ENCODE peak calls at places on chromosomes 1 and 21, in six cellular contexts. One of them, this sample, is unnamed.

GRCh38 chr1:192904438-192904895 is 95.6 kb downstream of the RGS2 start:
- DNase-seq in psoas muscle: no peak
- DNase-seq in Calu3: peak; percentile 10
- DNase-seq in aorta: no peak
- DNase-seq in lung microvascular endothelial cell: peak; percentile 24
- DNase-seq in HEK293T: no peak
- DNase-seq in this sample: no peak

GRCh38 chr1:1098656-1099425 is 17.0 kb downstream of the C1orf159 start:
- DNase-seq in HEK293T: no peak
- DNase-seq in lung microvascular endothelial cell: no peak
- DNase-seq in aorta: no peak
- DNase-seq in psoas muscle: no peak
- DNase-seq in Calu3: no peak
- DNase-seq in this sample: no peak

GRCh38 chr1:169128565-169128964 is 22.1 kb downstream of the ATP1B1 start:
- DNase-seq in Calu3: no peak
- DNase-seq in psoas muscle: no peak
- DNase-seq in aorta: no peak
- DNase-seq in lung microvascular endothelial cell: no peak
- DNase-seq in HEK293T: no peak
- DNase-seq in this sample: no peak

GRCh38 chr1:102693345-102693744 is 415.0 kb downstream of the COL11A1 start:
- DNase-seq in Calu3: no peak
- DNase-seq in HEK293T: no peak
- DNase-seq in aorta: no peak
- DNase-seq in psoas muscle: no peak
- DNase-seq in lung microvascular endothelial cell: no peak
- DNase-seq in this sample: no peak

GRCh38 chr1:30320581-30320890 is 402.8 kb downstream of the MATN1 start:
- DNase-seq in Calu3: no peak
- DNase-seq in psoas muscle: no peak
- DNase-seq in HEK293T: no peak
- DNase-seq in lung microvascular endothelial cell: no peak
- DNase-seq in aorta: peak; percentile 54
- DNase-seq in this sample: no peak

GRCh38 chr1:81799939-81800740 is 594 bp upstream of the ADGRL2 start:
- DNase-seq in psoas muscle: peak; percentile 54
- DNase-seq in Calu3: peak; percentile 58
- DNase-seq in lung microvascular endothelial cell: peak; percentile 53
- DNase-seq in aorta: peak; percentile 79
- DNase-seq in HEK293T: peak; percentile 65
- DNase-seq in this sample: no peak

GRCh38 chr1:219670426-219671149 is 57.7 kb upstream of the ZC3H11B start:
- DNase-seq in Calu3: no peak
- DNase-seq in lung microvascular endothelial cell: peak; percentile 1
- DNase-seq in psoas muscle: no peak
- DNase-seq in aorta: no peak
- DNase-seq in HEK293T: no peak
- DNase-seq in this sample: no peak

GRCh38 chr21:35925497-35925896 is 134.8 kb downstream of the SETD4 start:
- DNase-seq in aorta: no peak
- DNase-seq in lung microvascular endothelial cell: peak; percentile 63
- DNase-seq in psoas muscle: peak; percentile 17
- DNase-seq in HEK293T: no peak
- DNase-seq in Calu3: peak; percentile 65
- DNase-seq in this sample: no peak

GRCh38 chr1:235642021-235642942 is 7.3 kb downstream of the GNG4 start:
- DNase-seq in psoas muscle: no peak
- DNase-seq in Calu3: peak; percentile 71
- DNase-seq in lung microvascular endothelial cell: peak; percentile 84
- DNase-seq in aorta: no peak
- DNase-seq in HEK293T: no peak
- DNase-seq in this sample: no peak

GRCh38 chr1:154730986-154731489 is 123.1 kb upstream of the ADAR start:
- DNase-seq in psoas muscle: no peak
- DNase-seq in aorta: no peak
- DNase-seq in lung microvascular endothelial cell: peak; percentile 24
- DNase-seq in Calu3: no peak
- DNase-seq in HEK293T: no peak
- DNase-seq in this sample: no peak

GRCh38 chr1:213274140-213274539 is 223.1 kb downstream of the RPS6KC1 start:
- DNase-seq in aorta: no peak
- DNase-seq in HEK293T: no peak
- DNase-seq in lung microvascular endothelial cell: peak; percentile 67
- DNase-seq in Calu3: no peak
- DNase-seq in psoas muscle: no peak
- DNase-seq in this sample: no peak

GRCh38 chr1:63843884-63844283 is 70.1 kb downstream of the ROR1 start:
- DNase-seq in psoas muscle: no peak
- DNase-seq in aorta: no peak
- DNase-seq in lung microvascular endothelial cell: no peak
- DNase-seq in Calu3: no peak
- DNase-seq in HEK293T: no peak
- DNase-seq in this sample: no peak

GRCh38 chr1:32907435-32907834 is 6.2 kb upstream of the TMEM54 start:
- DNase-seq in lung microvascular endothelial cell: no peak
- DNase-seq in HEK293T: no peak
- DNase-seq in aorta: no peak
- DNase-seq in Calu3: no peak
- DNase-seq in psoas muscle: no peak
- DNase-seq in this sample: no peak

GRCh38 chr21:17668479-17668878 is 55.8 kb upstream of the BTG3 start:
- DNase-seq in HEK293T: no peak
- DNase-seq in psoas muscle: no peak
- DNase-seq in lung microvascular endothelial cell: no peak
- DNase-seq in Calu3: no peak
- DNase-seq in aorta: no peak
- DNase-seq in this sample: no peak

GRCh38 chr1:193408782-193409293 is 222.4 kb upstream of the B3GALT2 start:
- DNase-seq in HEK293T: no peak
- DNase-seq in psoas muscle: peak; percentile 35
- DNase-seq in lung microvascular endothelial cell: no peak
- DNase-seq in aorta: peak; percentile 81
- DNase-seq in Calu3: peak; percentile 81
- DNase-seq in this sample: no peak

GRCh38 chr1:119286587-119287181 is 81.9 kb upstream of the HAO2 start:
- DNase-seq in lung microvascular endothelial cell: peak; percentile 55
- DNase-seq in aorta: no peak
- DNase-seq in Calu3: peak; percentile 33
- DNase-seq in HEK293T: peak; percentile 76
- DNase-seq in psoas muscle: no peak
- DNase-seq in this sample: peak; percentile 16